ENCODE peak calls at places on chromosomes 1 and 21, in five cellular contexts. C is neuronal stem cell, X is IMR-90, H is trophoblast cell, R is H1. Q is an unnamed sample.

GRCh38 chr1:181010789-181011188 is 11.9 kb downstream of the STX6 start:
- DNase-seq in C (no peak), X (peak), H (peak), R (no peak), Q (peak)

GRCh38 chr1:43653339-43653738 is 3.4 kb downstream of the KDM4A start:
- DNase-seq in C (no peak), X (peak), H (no peak), R (no peak), Q (peak)

GRCh38 chr1:55724551-55725325 is 509.6 kb upstream of the USP24 start:
- DNase-seq in C (no peak), X (peak), H (no peak), R (no peak), Q (peak)

GRCh38 chr1:226121049-226121586 is 58.6 kb downstream of the H3-3A start:
- DNase-seq in C (no peak), X (no peak), H (no peak), R (no peak), Q (no peak)

GRCh38 chr1:53344921-53345838 is 17.3 kb upstream of the LRP8 start:
- DNase-seq in C (no peak), X (no peak), H (no peak), R (no peak), Q (no peak)

GRCh38 chr1:82387070-82387366 is 586.3 kb downstream of the ADGRL2 start:
- DNase-seq in C (no peak), X (no peak), H (no peak), R (no peak), Q (no peak)

GRCh38 chr1:203906932-203907331 is 45.5 kb downstream of the SNRPE start:
- DNase-seq in C (no peak), X (peak), H (peak), R (no peak), Q (peak)

GRCh38 chr1:226293553-226293920 is 15.4 kb downstream of the LIN9 start:
- DNase-seq in C (no peak), X (no peak), H (no peak), R (no peak), Q (no peak)

GRCh38 chr1:55337801-55338447 is 122.8 kb upstream of the USP24 start:
- DNase-seq in C (peak), X (peak), H (peak), R (peak), Q (peak)

GRCh38 chr1:59323879-59324278 is 27.0 kb downstream of the FGGY start:
- DNase-seq in C (no peak), X (peak), H (peak), R (no peak), Q (no peak)

GRCh38 chr1:167219194-167219593 is 1.5 kb upstream of the POU2F1 start:
- DNase-seq in C (no peak), X (no peak), H (no peak), R (no peak), Q (no peak)

GRCh38 chr1:167221126-167221803 is 579 bp downstream of the POU2F1 start:
- DNase-seq in C (peak), X (no peak), H (peak), R (no peak), Q (no peak)

GRCh38 chr1:167221804-167222610 is 1.3 kb downstream of the POU2F1 start:
- DNase-seq in C (peak), X (peak), H (peak), R (no peak), Q (peak)

GRCh38 chr1:167219646-167220536 is 795 bp upstream of the POU2F1 start:
- DNase-seq in C (peak), X (peak), H (peak), R (peak), Q (peak)

DNA sequence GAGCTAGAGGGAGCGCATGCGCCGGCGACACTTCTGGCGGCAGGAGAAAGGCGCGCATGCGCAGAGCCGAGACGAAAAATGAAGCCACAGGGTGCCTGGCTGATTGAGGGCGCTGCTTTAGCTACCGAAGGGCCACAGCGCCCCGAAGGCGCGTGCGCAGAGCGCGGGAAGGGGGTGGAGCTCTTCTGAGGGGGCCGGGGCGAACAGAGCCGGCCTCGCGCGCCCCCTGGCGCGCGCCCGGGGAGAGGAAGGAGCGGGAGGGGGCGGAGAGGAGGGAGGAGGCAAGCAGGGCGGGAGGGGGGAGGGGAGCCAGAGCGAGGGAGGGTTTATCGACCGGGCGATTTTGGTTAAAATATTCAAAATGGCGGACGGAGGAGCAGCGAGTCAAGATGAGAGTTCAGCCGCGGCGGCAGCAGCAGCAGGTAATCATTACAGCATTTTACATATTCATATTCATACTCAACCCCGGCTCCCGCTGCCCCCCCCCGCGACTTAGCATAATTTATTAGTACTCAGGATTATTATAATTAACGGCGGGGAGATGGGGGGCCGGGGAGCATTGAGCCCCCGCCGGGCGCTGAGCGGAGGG is at the start of gene POU2F1:
- DNase-seq in C (peak), X (peak), H (peak), R (peak), Q (peak)
- H4K91ac ChIP-seq in C (peak), X (no peak), H (peak), R (peak), Q (peak)

GRCh38 chr1:6486433-6487011 is 4.9 kb downstream of the PLEKHG5 start:
- DNase-seq in C (peak), X (peak), H (peak), R (peak), Q (peak)

GRCh38 chr1:6485937-6486250 is 5.6 kb downstream of the PLEKHG5 start:
- DNase-seq in C (no peak), X (no peak), H (no peak), R (no peak), Q (peak)

GRCh38 chr1:6484826-6485139 is 6.7 kb downstream of the PLEKHG5 start:
- DNase-seq in C (no peak), X (no peak), H (no peak), R (no peak), Q (no peak)

GRCh38 chr1:6483761-6484117 is 7.7 kb downstream of the PLEKHG5 start:
- DNase-seq in C (no peak), X (no peak), H (no peak), R (no peak), Q (no peak)

GRCh38 chr1:6485140-6485936 is 6.1 kb downstream of the PLEKHG5 start:
- DNase-seq in C (no peak), X (no peak), H (no peak), R (no peak), Q (no peak)
- H4K8ac ChIP-seq in C (no peak), X (no peak), H (peak), R (peak), Q (peak)

DNA sequence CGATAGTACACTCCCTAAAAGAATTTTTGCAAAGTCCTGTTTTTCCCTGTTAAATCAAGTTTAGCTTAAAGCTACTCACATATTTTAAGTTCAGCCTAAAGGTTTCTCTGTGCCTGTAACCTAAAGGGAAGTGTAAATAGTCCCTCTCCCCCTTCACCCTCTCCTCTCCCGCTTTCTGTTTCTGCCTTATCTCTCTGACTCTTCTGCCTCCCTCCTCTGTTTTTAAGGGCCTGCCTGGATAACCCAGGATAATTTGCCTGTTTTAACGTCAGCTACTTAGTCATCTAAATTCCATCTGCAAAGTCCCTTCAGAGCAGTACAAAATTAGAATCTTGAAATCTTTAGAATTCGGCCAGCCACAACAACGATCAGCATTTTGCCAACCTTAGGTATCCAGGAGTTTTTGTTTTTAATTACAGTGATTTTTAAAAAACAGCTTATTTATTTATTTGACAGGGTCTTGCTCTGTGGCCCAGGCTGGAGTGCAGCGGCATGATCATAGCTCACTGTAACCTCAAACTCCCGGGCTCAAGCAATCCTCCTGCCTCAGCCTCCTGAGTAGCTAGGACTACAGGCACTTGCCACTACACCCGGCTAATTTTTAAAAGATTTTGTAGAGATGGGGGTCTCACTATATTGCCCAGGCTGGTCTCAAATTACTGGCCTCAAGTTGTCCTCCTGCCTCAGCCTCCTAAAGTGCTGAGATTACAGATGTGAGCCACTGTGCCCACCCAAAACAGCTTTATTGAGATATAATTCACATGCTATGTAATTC is 92.4 kb downstream of the NID1 start:
- DNase-seq in C (no peak), X (peak), H (peak), R (no peak), Q (peak)
- H3K4me3 ChIP-seq in C (peak), X (peak), H (no peak), R (peak), Q (peak)

GRCh38 chr1:183472488-183473285 is at the start of gene SMG7:
- DNase-seq in C (no peak), X (peak), H (peak), R (no peak), Q (peak)
- H4K91ac ChIP-seq in C (peak), X (peak), H (peak), R (peak), Q (peak)

GRCh38 chr1:23343246-23344110 is 606 bp downstream of the HNRNPR start:
- DNase-seq in C (no peak), X (peak), H (peak), R (no peak), Q (peak)

GRCh38 chr1:23341829-23342697 is 2.0 kb downstream of the HNRNPR start:
- DNase-seq in C (no peak), X (no peak), H (no peak), R (no peak), Q (peak)

GRCh38 chr1:23345920-23346319 is 1.8 kb upstream of the HNRNPR start:
- DNase-seq in C (no peak), X (no peak), H (no peak), R (no peak), Q (no peak)

GRCh38 chr1:23344987-23345472 is 946 bp upstream of the HNRNPR start:
- DNase-seq in C (no peak), X (no peak), H (no peak), R (no peak), Q (no peak)

GRCh38 chr1:23344111-23344986 is at the start of gene HNRNPR:
- DNase-seq in C (peak), X (peak), H (peak), R (peak), Q (peak)
- H4K8ac ChIP-seq in C (no peak), X (peak), H (peak), R (peak), Q (peak)

DNA sequence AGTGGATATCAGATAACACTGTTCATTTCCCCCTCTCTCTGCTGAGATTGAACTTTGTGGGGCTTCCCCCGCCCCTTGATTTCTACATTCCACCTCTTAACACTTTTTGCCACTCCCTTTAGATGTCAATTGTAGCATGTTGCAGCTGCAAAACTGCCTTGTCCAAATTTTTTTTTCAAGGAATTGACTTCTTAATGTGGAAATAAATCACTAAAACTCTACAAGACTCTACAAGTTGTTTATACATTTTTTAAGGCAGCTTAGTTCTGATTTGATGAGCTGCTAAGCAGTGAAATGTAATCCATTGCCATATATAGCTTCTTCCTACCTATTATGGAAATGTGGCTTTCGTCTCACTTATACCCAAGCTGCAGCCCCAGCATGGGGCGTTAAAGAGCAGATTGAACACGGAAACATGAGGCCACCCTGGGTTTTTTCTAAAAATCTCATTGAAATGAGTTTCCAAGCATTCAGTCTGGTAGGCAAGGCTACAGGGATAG is 132.2 kb downstream of the SYT2 start:
- DNase-seq in C (no peak), X (peak), H (no peak), R (no peak), Q (peak)
- H3K4me3 ChIP-seq in C (no peak), X (no peak), H (no peak), R (peak), Q (no peak)

GRCh38 chr1:228082260-228082974 is at the start of gene ARF1:
- DNase-seq in C (peak), X (peak), H (peak), R (peak), Q (peak)
- H4K91ac ChIP-seq in C (peak), X (peak), H (peak), R (peak), Q (peak)

GRCh38 chr21:29311802-29312201 is 13.1 kb downstream of the BACH1 start:
- DNase-seq in C (no peak), X (no peak), H (no peak), R (no peak), Q (no peak)
- H4K8ac ChIP-seq in C (no peak), X (no peak), H (no peak), R (no peak), Q (no peak)

GRCh38 chr1:166302919-166303758 is 136.3 kb upstream of the FAM78B start:
- DNase-seq in C (no peak), X (no peak), H (no peak), R (no peak), Q (no peak)

GRCh38 chr1:166300767-166301166 is 134.0 kb upstream of the FAM78B start:
- DNase-seq in C (no peak), X (no peak), H (peak), R (no peak), Q (no peak)

DNA sequence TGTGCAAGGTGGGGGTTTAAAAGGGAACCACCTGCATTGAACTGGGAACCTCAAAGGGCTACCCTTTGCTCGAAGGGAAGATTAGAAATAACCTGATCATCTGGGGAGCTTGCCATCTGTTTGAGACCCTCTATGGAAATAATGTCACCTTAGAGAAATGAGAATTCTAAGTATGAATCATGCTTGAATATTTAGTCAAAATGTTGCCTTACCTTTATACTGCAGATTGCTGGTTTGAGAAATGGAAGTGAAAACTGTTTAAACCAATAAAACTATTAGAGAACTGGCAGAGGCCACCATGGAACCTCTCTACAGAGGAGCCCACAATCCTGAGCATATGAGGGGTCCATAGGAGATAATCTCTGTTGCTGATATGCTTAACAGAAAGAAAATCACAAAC is 131.2 kb upstream of the FAM78B start:
- DNase-seq in C (no peak), X (no peak), H (no peak), R (no peak), Q (no peak)
- H3K4me3 ChIP-seq in C (no peak), X (no peak), H (no peak), R (no peak), Q (no peak)